ENCODE peak calls at places on chromosomes 5 and 9, in eight cellular contexts. One of them, this sample, is unnamed. For H3K9me3, the result is how much of the 10 kb centered on the place peaks cover.

GRCh38 chr5:102794677-102795331 is 39.7 kb downstream of the PAM start:
- DNase-seq in A549: no peak
- DNase-seq in right cardiac atrium: no peak
- DNase-seq in ovary: no peak
- DNase-seq in cardiac muscle cell: no peak
- DNase-seq in upper lobe of right lung: no peak
- DNase-seq in CD4-positive, CD25-positive, alpha-beta regulatory T cell: no peak
- DNase-seq in neural progenitor cell: no peak
- DNase-seq in this sample: no peak

GRCh38 chr5:14168139-14168792 is 25.1 kb downstream of the TRIO start:
- DNase-seq in A549: no peak
- DNase-seq in right cardiac atrium: no peak
- DNase-seq in ovary: no peak
- DNase-seq in cardiac muscle cell: peak
- DNase-seq in upper lobe of right lung: no peak
- DNase-seq in CD4-positive, CD25-positive, alpha-beta regulatory T cell: no peak
- DNase-seq in neural progenitor cell: no peak
- DNase-seq in this sample: no peak

GRCh38 chr5:178644826-178645545 is 18.1 kb upstream of the CLK4 start:
- DNase-seq in A549: no peak
- DNase-seq in right cardiac atrium: no peak
- DNase-seq in ovary: no peak
- DNase-seq in cardiac muscle cell: peak
- DNase-seq in upper lobe of right lung: no peak
- DNase-seq in CD4-positive, CD25-positive, alpha-beta regulatory T cell: no peak
- DNase-seq in neural progenitor cell: no peak
- DNase-seq in this sample: no peak

GRCh38 chr5:1005362-1005851 is 3.2 kb upstream of the NKD2 start:
- DNase-seq in A549: no peak
- DNase-seq in right cardiac atrium: no peak
- DNase-seq in ovary: peak
- DNase-seq in cardiac muscle cell: no peak
- DNase-seq in upper lobe of right lung: peak
- DNase-seq in CD4-positive, CD25-positive, alpha-beta regulatory T cell: no peak
- DNase-seq in neural progenitor cell: no peak
- DNase-seq in this sample: no peak

GRCh38 chr9:91583161-91583875 is 159.7 kb upstream of the NFIL3 start:
- DNase-seq in A549: no peak
- DNase-seq in right cardiac atrium: no peak
- DNase-seq in ovary: no peak
- DNase-seq in cardiac muscle cell: no peak
- DNase-seq in upper lobe of right lung: no peak
- DNase-seq in CD4-positive, CD25-positive, alpha-beta regulatory T cell: no peak
- DNase-seq in neural progenitor cell: no peak
- DNase-seq in this sample: no peak

GRCh38 chr5:157464518-157465171 is 4.6 kb downstream of the NIPAL4 start:
- DNase-seq in A549: peak
- DNase-seq in right cardiac atrium: no peak
- DNase-seq in ovary: no peak
- DNase-seq in cardiac muscle cell: peak
- DNase-seq in upper lobe of right lung: no peak
- DNase-seq in CD4-positive, CD25-positive, alpha-beta regulatory T cell: no peak
- DNase-seq in neural progenitor cell: no peak
- DNase-seq in this sample: peak

GRCh38 chr5:147332643-147333042 is 97.8 kb downstream of the STK32A start:
- DNase-seq in A549: no peak
- DNase-seq in right cardiac atrium: no peak
- DNase-seq in ovary: no peak
- DNase-seq in cardiac muscle cell: no peak
- DNase-seq in upper lobe of right lung: no peak
- DNase-seq in CD4-positive, CD25-positive, alpha-beta regulatory T cell: no peak
- DNase-seq in neural progenitor cell: peak
- DNase-seq in this sample: no peak

GRCh38 chr5:78838753-78839152 is 146.4 kb downstream of the ARSB start:
- DNase-seq in A549: no peak
- DNase-seq in right cardiac atrium: no peak
- DNase-seq in ovary: no peak
- DNase-seq in cardiac muscle cell: no peak
- DNase-seq in upper lobe of right lung: no peak
- DNase-seq in CD4-positive, CD25-positive, alpha-beta regulatory T cell: no peak
- DNase-seq in neural progenitor cell: no peak
- DNase-seq in this sample: no peak

GRCh38 chr5:65651144-65651543 is 26.3 kb downstream of the SHLD3 start:
- DNase-seq in A549: peak
- DNase-seq in right cardiac atrium: no peak
- DNase-seq in ovary: no peak
- DNase-seq in cardiac muscle cell: no peak
- DNase-seq in upper lobe of right lung: no peak
- DNase-seq in CD4-positive, CD25-positive, alpha-beta regulatory T cell: no peak
- DNase-seq in neural progenitor cell: no peak
- DNase-seq in this sample: no peak

GRCh38 chr5:168773231-168773630 is 194.1 kb upstream of the PANK3 start:
- DNase-seq in A549: no peak
- DNase-seq in right cardiac atrium: no peak
- DNase-seq in ovary: no peak
- DNase-seq in cardiac muscle cell: no peak
- DNase-seq in upper lobe of right lung: no peak
- DNase-seq in CD4-positive, CD25-positive, alpha-beta regulatory T cell: no peak
- DNase-seq in neural progenitor cell: no peak
- DNase-seq in this sample: no peak

GRCh38 chr5:67246108-67246507 is 49.5 kb upstream of the CD180 start:
- DNase-seq in A549: peak
- DNase-seq in right cardiac atrium: no peak
- DNase-seq in ovary: no peak
- DNase-seq in cardiac muscle cell: peak
- DNase-seq in upper lobe of right lung: no peak
- DNase-seq in CD4-positive, CD25-positive, alpha-beta regulatory T cell: peak
- DNase-seq in neural progenitor cell: peak
- DNase-seq in this sample: no peak

GRCh38 chr5:35082530-35082929 is 34.8 kb upstream of the AGXT2 start:
- DNase-seq in A549: no peak
- DNase-seq in right cardiac atrium: no peak
- DNase-seq in ovary: no peak
- DNase-seq in cardiac muscle cell: no peak
- DNase-seq in upper lobe of right lung: no peak
- DNase-seq in CD4-positive, CD25-positive, alpha-beta regulatory T cell: no peak
- DNase-seq in neural progenitor cell: no peak
- DNase-seq in this sample: no peak

GRCh38 chr5:36238896-36239295 is 2.8 kb downstream of the NADK2 start:
- DNase-seq in A549: no peak
- DNase-seq in right cardiac atrium: no peak
- DNase-seq in ovary: no peak
- DNase-seq in cardiac muscle cell: no peak
- DNase-seq in upper lobe of right lung: no peak
- DNase-seq in CD4-positive, CD25-positive, alpha-beta regulatory T cell: no peak
- DNase-seq in neural progenitor cell: no peak
- DNase-seq in this sample: no peak

DNA sequence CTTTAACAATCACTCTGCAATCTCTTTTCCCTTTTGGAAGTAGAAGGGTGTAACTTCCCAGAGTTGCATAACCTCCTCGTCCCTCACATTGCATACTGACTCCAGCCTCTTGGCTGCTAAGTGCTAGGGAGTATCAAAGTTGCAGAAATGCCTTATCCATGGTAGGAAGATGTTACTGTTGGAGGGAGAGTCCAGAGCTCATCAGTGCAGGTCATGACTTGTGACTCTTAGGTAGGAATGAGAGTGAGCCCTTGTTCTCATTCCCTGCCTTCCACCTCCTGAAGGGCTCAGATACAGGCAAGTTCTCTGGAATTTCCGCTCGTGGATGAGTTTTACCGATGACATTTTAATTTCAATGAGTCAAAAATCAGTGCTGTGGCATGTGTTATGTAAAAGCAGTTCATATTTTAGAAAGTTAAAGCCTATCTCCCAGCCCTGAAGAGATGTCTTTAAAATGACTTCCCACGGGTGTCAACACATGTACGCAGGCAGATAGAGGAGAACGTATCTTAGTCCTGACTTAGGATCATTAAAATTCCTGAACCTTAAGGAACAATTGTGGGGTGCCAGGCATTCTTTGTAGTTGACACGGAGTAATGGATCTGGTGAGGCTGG is 17.0 kb downstream of the IRX1 start:
- DNase-seq in A549: no peak
- DNase-seq in right cardiac atrium: no peak
- DNase-seq in ovary: no peak
- DNase-seq in cardiac muscle cell: no peak
- DNase-seq in upper lobe of right lung: no peak
- DNase-seq in CD4-positive, CD25-positive, alpha-beta regulatory T cell: no peak
- DNase-seq in neural progenitor cell: no peak
- DNase-seq in this sample: no peak
- H3K9me3 ChIP-seq in A549: under half
- H3K9me3 ChIP-seq in right cardiac atrium: under half
- H3K9me3 ChIP-seq in ovary: under half
- H3K9me3 ChIP-seq in cardiac muscle cell: under half
- H3K9me3 ChIP-seq in upper lobe of right lung: under half
- H3K9me3 ChIP-seq in CD4-positive, CD25-positive, alpha-beta regulatory T cell: under half
- H3K9me3 ChIP-seq in neural progenitor cell: under half
- H3K9me3 ChIP-seq in this sample: under half

GRCh38 chr9:27431573-27431972 is 92.5 kb upstream of the IFNK start:
- DNase-seq in A549: no peak
- DNase-seq in right cardiac atrium: no peak
- DNase-seq in ovary: no peak
- DNase-seq in cardiac muscle cell: no peak
- DNase-seq in upper lobe of right lung: no peak
- DNase-seq in CD4-positive, CD25-positive, alpha-beta regulatory T cell: no peak
- DNase-seq in neural progenitor cell: no peak
- DNase-seq in this sample: no peak
- H3K27ac ChIP-seq in A549: peak
- H3K27ac ChIP-seq in right cardiac atrium: no peak
- H3K27ac ChIP-seq in ovary: peak
- H3K27ac ChIP-seq in cardiac muscle cell: no peak
- H3K27ac ChIP-seq in upper lobe of right lung: no peak
- H3K27ac ChIP-seq in CD4-positive, CD25-positive, alpha-beta regulatory T cell: no peak
- H3K27ac ChIP-seq in neural progenitor cell: no peak
- H3K27ac ChIP-seq in this sample: no peak

DNA sequence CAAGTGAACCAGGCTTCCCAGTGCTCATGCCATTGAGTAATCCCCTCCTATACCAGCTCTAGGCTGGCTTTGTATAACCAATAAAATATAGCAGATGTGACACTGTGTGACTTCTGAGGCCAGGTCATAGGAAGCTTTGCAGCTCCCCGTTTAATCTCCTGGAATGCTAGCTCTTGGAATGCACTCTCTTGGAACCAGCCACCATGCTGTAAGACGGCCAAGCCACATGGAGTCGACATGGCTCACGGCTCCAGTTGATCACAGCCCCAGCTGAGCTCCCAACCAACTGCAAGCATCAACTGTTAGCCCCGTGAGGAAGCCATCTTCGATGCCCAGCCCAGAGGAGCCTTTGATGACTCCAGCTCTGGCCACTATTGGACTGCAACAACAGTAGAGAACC is 74.5 kb downstream of the SH3TC2 start:
- DNase-seq in A549: no peak
- DNase-seq in right cardiac atrium: no peak
- DNase-seq in ovary: no peak
- DNase-seq in cardiac muscle cell: no peak
- DNase-seq in upper lobe of right lung: no peak
- DNase-seq in CD4-positive, CD25-positive, alpha-beta regulatory T cell: no peak
- DNase-seq in neural progenitor cell: no peak
- DNase-seq in this sample: no peak
- H3K9me3 ChIP-seq in A549: under half
- H3K9me3 ChIP-seq in right cardiac atrium: under half
- H3K9me3 ChIP-seq in ovary: under half
- H3K9me3 ChIP-seq in cardiac muscle cell: under half
- H3K9me3 ChIP-seq in upper lobe of right lung: under half
- H3K9me3 ChIP-seq in CD4-positive, CD25-positive, alpha-beta regulatory T cell: under half
- H3K9me3 ChIP-seq in neural progenitor cell: under half
- H3K9me3 ChIP-seq in this sample: under half

GRCh38 chr5:77029376-77029885 is 773 bp upstream of the AGGF1 start:
- DNase-seq in A549: peak
- DNase-seq in right cardiac atrium: no peak
- DNase-seq in ovary: no peak
- DNase-seq in cardiac muscle cell: no peak
- DNase-seq in upper lobe of right lung: no peak
- DNase-seq in CD4-positive, CD25-positive, alpha-beta regulatory T cell: peak
- DNase-seq in neural progenitor cell: no peak
- DNase-seq in this sample: no peak
- H3K27ac ChIP-seq in A549: peak
- H3K27ac ChIP-seq in right cardiac atrium: peak
- H3K27ac ChIP-seq in ovary: peak
- H3K27ac ChIP-seq in cardiac muscle cell: no peak
- H3K27ac ChIP-seq in upper lobe of right lung: peak
- H3K27ac ChIP-seq in CD4-positive, CD25-positive, alpha-beta regulatory T cell: peak
- H3K27ac ChIP-seq in neural progenitor cell: no peak
- H3K27ac ChIP-seq in this sample: peak

GRCh38 chr9:40909821-40910220 is 218.7 kb downstream of the FOXD4L6 start:
- DNase-seq in A549: no peak
- DNase-seq in right cardiac atrium: no peak
- DNase-seq in ovary: no peak
- DNase-seq in cardiac muscle cell: no peak
- DNase-seq in upper lobe of right lung: no peak
- DNase-seq in CD4-positive, CD25-positive, alpha-beta regulatory T cell: no peak
- DNase-seq in neural progenitor cell: no peak
- DNase-seq in this sample: no peak
- H3K9me3 ChIP-seq in A549: half or more
- H3K9me3 ChIP-seq in right cardiac atrium: under half
- H3K9me3 ChIP-seq in ovary: under half
- H3K9me3 ChIP-seq in cardiac muscle cell: under half
- H3K9me3 ChIP-seq in upper lobe of right lung: half or more
- H3K9me3 ChIP-seq in CD4-positive, CD25-positive, alpha-beta regulatory T cell: half or more
- H3K9me3 ChIP-seq in neural progenitor cell: under half
- H3K9me3 ChIP-seq in this sample: half or more

DNA sequence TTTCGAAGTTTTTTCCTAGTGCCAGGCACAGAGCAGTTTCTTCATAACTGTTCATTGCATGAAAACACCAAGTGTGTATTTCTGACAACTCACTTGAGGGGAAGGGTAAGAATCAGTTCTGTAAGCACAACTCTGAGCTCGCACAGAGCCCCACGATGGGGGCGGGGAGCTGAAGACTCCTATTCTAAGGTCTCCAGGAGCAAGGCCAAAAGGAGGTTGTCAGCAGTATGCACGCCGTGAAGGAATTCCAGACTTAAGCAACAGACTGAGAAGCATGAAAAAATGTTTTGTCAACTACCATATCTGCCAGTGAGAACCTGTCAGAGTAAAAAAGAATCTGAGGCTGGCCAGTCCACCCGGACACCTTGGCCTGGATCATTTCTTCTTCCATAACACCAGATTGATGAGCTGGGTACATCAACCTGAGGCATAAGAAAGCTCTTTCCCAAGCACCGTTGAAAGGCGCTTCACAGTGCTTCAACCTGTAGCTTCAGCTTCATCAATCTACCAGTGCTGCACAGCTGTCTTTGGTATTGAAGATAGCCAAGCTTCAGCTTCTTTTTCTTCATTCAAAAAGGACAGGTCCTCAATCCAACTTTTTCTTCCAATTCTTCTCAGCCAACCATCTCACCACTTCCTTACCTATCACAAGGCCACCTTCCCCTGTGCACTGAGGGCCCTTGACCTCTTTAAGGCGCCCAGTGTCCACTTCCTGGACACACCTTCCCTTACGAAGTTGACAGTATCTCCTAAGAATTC is 1.1 kb upstream of the CTNNAL1 start:
- DNase-seq in A549: peak
- DNase-seq in right cardiac atrium: peak
- DNase-seq in ovary: peak
- DNase-seq in cardiac muscle cell: peak
- DNase-seq in upper lobe of right lung: peak
- DNase-seq in CD4-positive, CD25-positive, alpha-beta regulatory T cell: peak
- DNase-seq in neural progenitor cell: peak
- DNase-seq in this sample: no peak
- H3K27ac ChIP-seq in A549: peak
- H3K27ac ChIP-seq in right cardiac atrium: peak
- H3K27ac ChIP-seq in ovary: peak
- H3K27ac ChIP-seq in cardiac muscle cell: peak
- H3K27ac ChIP-seq in upper lobe of right lung: peak
- H3K27ac ChIP-seq in CD4-positive, CD25-positive, alpha-beta regulatory T cell: peak
- H3K27ac ChIP-seq in neural progenitor cell: peak
- H3K27ac ChIP-seq in this sample: peak